ENCODE peak calls at places on chromosomes 6 and 20, in four cellular contexts. N is K562, B is GM12878, S is SK-N-SH. H is an unnamed sample.

GRCh38 chr20:46220808-46221207 is 87.5 kb downstream of the CDH22 start:
- DNase-seq in S (peak), N (peak), B (no peak), H (no peak)

GRCh38 chr6:116328528-116328903 is 42.2 kb upstream of the DSE start:
- DNase-seq in S (no peak), B (no peak), N (no peak), H (no peak)

GRCh38 chr6:114096553-114097172 is 125.7 kb upstream of the HDAC2 start:
- DNase-seq in B (no peak), N (peak), S (peak), H (peak)

GRCh38 chr6:169664227-169664626 is 37.6 kb downstream of the WDR27 start:
- DNase-seq in N (no peak), S (no peak), B (no peak), H (no peak)

GRCh38 chr6:12472601-12473038 is 182.5 kb downstream of the EDN1 start:
- DNase-seq in N (no peak), B (no peak), S (no peak), H (peak)

GRCh38 chr20:62160253-62160652 is 16.7 kb downstream of the SS18L1 start:
- DNase-seq in B (no peak), N (no peak), S (no peak), H (no peak)

GRCh38 chr6:146543211-146543939 is at the start of gene RAB32:
- DNase-seq in N (peak), S (peak), B (no peak), H (peak)

GRCh38 chr20:48794360-48794759 is 33.4 kb downstream of the PREX1 start:
- DNase-seq in N (no peak), B (no peak), S (peak), H (no peak)

GRCh38 chr6:56652994-56653393 is 10.3 kb upstream of the DST start:
- DNase-seq in B (no peak), N (no peak), S (no peak), H (peak)

GRCh38 chr6:11231564-11232176 is 798 bp downstream of the NEDD9 start:
- DNase-seq in B (no peak), S (no peak), N (no peak), H (no peak)

GRCh38 chr20:10349118-10349517 is 84.9 kb downstream of the MKKS start:
- DNase-seq in B (no peak), N (no peak), S (no peak), H (peak)

GRCh38 chr20:3857405-3857804 is 10.8 kb downstream of the MAVS start:
- DNase-seq in B (no peak), S (no peak), N (no peak), H (no peak)

GRCh38 chr20:50335105-50335504 is 144.5 kb downstream of the CEBPB start:
- DNase-seq in N (peak), S (peak), B (no peak), H (peak)

GRCh38 chr20:9919271-9920014 is 80.6 kb upstream of the PAK5 start:
- DNase-seq in S (no peak), B (peak), N (no peak), H (no peak)

GRCh38 chr20:53865905-53866786 is 204.2 kb downstream of the BCAS1 start:
- DNase-seq in S (peak), B (no peak), N (no peak), H (peak)

GRCh38 chr6:108260126-108260808 is 573 bp downstream of the SNX3 start:
- DNase-seq in N (peak), S (no peak), B (peak), H (no peak)

GRCh38 chr6:20211037-20211940 is 980 bp downstream of the MBOAT1 start:
- DNase-seq in B (no peak), N (no peak), S (no peak), H (no peak)

GRCh38 chr6:223763-224162 is 68.5 kb upstream of the DUSP22 start:
- DNase-seq in N (no peak), B (no peak), S (no peak), H (no peak)

GRCh38 chr6:131721161-131721560 is 10.3 kb upstream of the CTAGE9 start:
- DNase-seq in B (no peak), N (no peak), S (no peak), H (no peak)

GRCh38 chr6:48429021-48429420 is 318.0 kb upstream of the PTCHD4 start:
- DNase-seq in N (no peak), B (no peak), S (no peak), H (no peak)

GRCh38 chr6:53294611-53295010 is 54.1 kb downstream of the ELOVL5 start:
- DNase-seq in N (no peak), B (no peak), S (no peak), H (no peak)

GRCh38 chr6:129030231-129030630 is 147.3 kb downstream of the LAMA2 start:
- DNase-seq in S (no peak), B (no peak), N (no peak), H (no peak)

GRCh38 chr6:122798099-122798641 is 9.1 kb downstream of the SMPDL3A start:
- DNase-seq in S (no peak), B (no peak), N (no peak), H (peak)

GRCh38 chr6:90454835-90455427 is 131.9 kb downstream of the MAP3K7 start:
- DNase-seq in S (no peak), B (no peak), N (no peak), H (no peak)

GRCh38 chr20:3203315-3204123 is 963 bp downstream of the DDRGK1 start:
- DNase-seq in N (peak), B (no peak), S (peak), H (peak)

GRCh38 chr6:89559487-89559886 is 79.1 kb downstream of the LYRM2 start:
- DNase-seq in B (no peak), S (no peak), N (peak), H (no peak)

GRCh38 chr20:57350086-57350710 is 857 bp upstream of the RAE1 start:
- DNase-seq in N (no peak), S (no peak), B (no peak), H (no peak)

GRCh38 chr6:93889713-93890112 is 470.4 kb upstream of the EPHA7 start:
- DNase-seq in S (no peak), B (no peak), N (no peak), H (no peak)

GRCh38 chr6:163554032-163554431 is 139.5 kb downstream of the QKI start:
- DNase-seq in S (no peak), B (no peak), N (no peak), H (no peak)
- TF ChIP-seq NFIC in S (no peak), B (no peak), N (no peak), H (no peak)

DNA sequence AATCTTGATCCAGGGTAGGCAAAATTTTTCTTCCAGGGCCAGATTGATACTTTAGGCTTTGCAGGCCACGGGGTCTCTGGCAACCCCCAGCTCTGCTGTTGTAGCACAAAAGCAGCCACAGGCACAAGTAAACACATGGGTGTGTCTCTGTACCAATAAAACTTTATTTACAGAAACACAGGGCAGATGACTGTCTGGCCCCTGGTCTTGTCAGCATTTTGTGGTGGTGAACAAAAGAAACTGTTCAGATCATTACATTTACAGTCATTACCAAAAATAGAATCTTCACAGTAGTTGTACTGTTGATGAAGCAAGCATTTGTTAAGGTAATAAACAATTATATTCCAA is 45.0 kb upstream of the KIF25 start:
- DNase-seq in B (no peak), S (no peak), N (no peak), H (no peak)
- TF ChIP-seq NFIC in B (no peak), S (no peak), N (no peak), H (no peak)

GRCh38 chr6:45200510-45200909 is 127.6 kb upstream of the RUNX2 start:
- DNase-seq in N (no peak), S (no peak), B (no peak), H (peak)
- TF ChIP-seq NFIC in N (no peak), S (no peak), B (no peak), H (no peak)

DNA sequence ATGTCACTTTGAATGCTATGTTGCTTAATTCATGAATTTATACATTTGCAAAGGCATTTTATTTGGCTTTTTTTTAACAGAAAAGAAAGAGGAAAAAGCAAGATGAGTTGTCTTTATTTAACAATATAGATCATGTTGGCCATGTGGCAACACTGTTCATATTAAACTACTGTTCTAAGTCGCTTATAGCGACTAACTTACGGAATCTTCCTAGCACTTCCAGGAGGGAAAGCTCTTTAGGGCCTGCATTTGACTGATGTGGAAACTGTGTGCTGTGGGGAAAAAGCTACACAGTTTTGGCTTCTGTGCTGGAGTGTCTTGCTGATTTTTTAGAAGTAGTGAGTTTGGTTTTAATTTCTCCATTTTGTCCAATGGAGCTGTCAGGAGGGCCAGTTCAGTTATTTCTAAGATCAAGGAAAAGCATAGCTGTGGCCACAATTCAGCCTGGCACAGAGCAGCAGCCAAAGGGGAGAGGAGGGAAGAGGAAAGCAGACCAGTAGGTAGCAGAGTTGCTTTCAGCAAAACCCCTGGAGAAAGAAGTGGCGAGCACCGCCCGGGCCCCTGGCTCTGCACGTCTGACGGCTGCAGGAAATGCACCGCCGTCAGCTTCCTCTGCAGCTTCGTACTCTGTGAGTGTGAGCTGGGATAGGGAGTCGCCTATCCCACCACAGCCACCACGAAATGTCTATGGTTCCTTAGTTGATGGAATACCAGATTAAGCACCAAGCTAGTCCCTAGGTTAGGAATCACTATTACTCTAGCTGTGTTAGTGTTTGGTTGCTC is 80.2 kb upstream of the NAA20 start:
- DNase-seq in B (no peak), S (no peak), N (no peak), H (no peak)
- TF ChIP-seq NFIC in B (no peak), S (no peak), N (no peak), H (no peak)

GRCh38 chr20:44802702-44803101 is 7.6 kb downstream of the RIMS4 start:
- DNase-seq in B (no peak), S (no peak), N (no peak), H (no peak)

GRCh38 chr20:44796311-44796710 is 14.0 kb downstream of the RIMS4 start:
- DNase-seq in N (no peak), B (no peak), S (no peak), H (no peak)

GRCh38 chr20:44796758-44797457 is 13.4 kb downstream of the RIMS4 start:
- DNase-seq in N (no peak), B (no peak), S (no peak), H (no peak)

GRCh38 chr20:44800398-44801046 is 9.8 kb downstream of the RIMS4 start:
- DNase-seq in B (no peak), S (peak), N (peak), H (peak)

GRCh38 chr20:44799691-44800090 is 10.7 kb downstream of the RIMS4 start:
- DNase-seq in B (no peak), S (no peak), N (no peak), H (no peak)
- TF ChIP-seq NFIC in B (no peak), S (no peak), N (no peak), H (no peak)

H was measured in HepG2.